ENCODE peak calls at places on chromosomes 2 and 18, in six cellular contexts. Y is anterior cingulate cortex, L is right atrium auricular region, I is BE2C, M is AG08395, S is heart right ventricle. R is an unnamed sample.

GRCh38 chr2:190137561-190137960 is 75.0 kb upstream of the MSTN start:
- DNase-seq in S (no peak), Y (no peak), I (no peak), L (no peak), M (peak; percentile 24), R (no peak)

GRCh38 chr2:128922154-128922553 is 603.5 kb upstream of the HS6ST1 start:
- DNase-seq in I (no peak), M (no peak), L (no peak), Y (no peak), S (no peak), R (no peak)

GRCh38 chr2:24439971-24440340 is 51.1 kb upstream of the NCOA1 start:
- DNase-seq in Y (no peak), L (no peak), I (no peak), S (no peak), M (no peak), R (no peak)

GRCh38 chr18:21634588-21635199 is 22.6 kb downstream of the SNRPD1 start:
- DNase-seq in M (no peak), S (no peak), I (no peak), Y (no peak), L (no peak), R (no peak)

GRCh38 chr18:54877076-54877475 is 48.8 kb downstream of the RAB27B start:
- DNase-seq in I (no peak), Y (no peak), S (no peak), L (no peak), M (no peak), R (no peak)

GRCh38 chr2:237569896-237570295 is 3.5 kb downstream of the PRLH start:
- DNase-seq in L (no peak), Y (no peak), S (no peak), I (no peak), M (no peak), R (no peak)

GRCh38 chr2:108243566-108243965 is 3.8 kb downstream of the SULT1C3 start:
- DNase-seq in L (no peak), M (no peak), I (no peak), Y (no peak), S (no peak), R (no peak)

GRCh38 chr2:241798081-241798630 is 10.8 kb upstream of the NEU4 start:
- DNase-seq in I (peak; percentile 45), L (peak; percentile 42), S (no peak), Y (no peak), M (no peak), R (peak; percentile 12)

R was measured in dorsolateral prefrontal cortex.